ENCODE peak calls at places on chromosomes 1 and 21, in eight cellular contexts. One of them, this sample, is unnamed.

GRCh38 chr1:12078938-12079861 is 16.1 kb downstream of the TNFRSF8 start:
- DNase-seq in foreskin fibroblast: no peak
- DNase-seq in glutamatergic neuron: peak
- DNase-seq in B cell: peak
- DNase-seq in sigmoid colon: no peak
- DNase-seq in neural crest cell: peak
- DNase-seq in adrenal gland: peak
- DNase-seq in brain microvascular endothelial cell: peak
- DNase-seq in this sample: peak

GRCh38 chr1:7594002-7594713 is 176.9 kb upstream of the VAMP3 start:
- DNase-seq in adrenal gland: no peak
- DNase-seq in B cell: no peak
- DNase-seq in glutamatergic neuron: no peak
- DNase-seq in neural crest cell: no peak
- DNase-seq in foreskin fibroblast: no peak
- DNase-seq in brain microvascular endothelial cell: no peak
- DNase-seq in sigmoid colon: peak
- DNase-seq in this sample: no peak

GRCh38 chr1:199202331-199202730 is 563.5 kb downstream of the PTPRC start:
- DNase-seq in foreskin fibroblast: no peak
- DNase-seq in brain microvascular endothelial cell: no peak
- DNase-seq in B cell: no peak
- DNase-seq in glutamatergic neuron: no peak
- DNase-seq in adrenal gland: no peak
- DNase-seq in sigmoid colon: no peak
- DNase-seq in neural crest cell: no peak
- DNase-seq in this sample: no peak

GRCh38 chr1:78255378-78255777 is 209.6 kb downstream of the GIPC2 start:
- DNase-seq in adrenal gland: no peak
- DNase-seq in neural crest cell: no peak
- DNase-seq in brain microvascular endothelial cell: no peak
- DNase-seq in glutamatergic neuron: no peak
- DNase-seq in B cell: no peak
- DNase-seq in sigmoid colon: no peak
- DNase-seq in foreskin fibroblast: no peak
- DNase-seq in this sample: no peak

GRCh38 chr1:21904725-21905520 is 32.2 kb downstream of the HSPG2 start:
- DNase-seq in adrenal gland: peak
- DNase-seq in B cell: no peak
- DNase-seq in neural crest cell: no peak
- DNase-seq in sigmoid colon: peak
- DNase-seq in foreskin fibroblast: no peak
- DNase-seq in brain microvascular endothelial cell: peak
- DNase-seq in glutamatergic neuron: no peak
- DNase-seq in this sample: no peak

GRCh38 chr21:34333150-34333739 is 30.6 kb upstream of the KCNE2 start:
- DNase-seq in adrenal gland: no peak
- DNase-seq in brain microvascular endothelial cell: peak
- DNase-seq in glutamatergic neuron: no peak
- DNase-seq in B cell: no peak
- DNase-seq in sigmoid colon: no peak
- DNase-seq in neural crest cell: no peak
- DNase-seq in foreskin fibroblast: no peak
- DNase-seq in this sample: no peak

GRCh38 chr1:248863011-248863881 is 4.4 kb upstream of the ZNF692 start:
- DNase-seq in neural crest cell: peak
- DNase-seq in adrenal gland: peak
- DNase-seq in brain microvascular endothelial cell: peak
- DNase-seq in glutamatergic neuron: peak
- DNase-seq in sigmoid colon: peak
- DNase-seq in B cell: peak
- DNase-seq in foreskin fibroblast: peak
- DNase-seq in this sample: peak

GRCh38 chr1:210882414-210883221 is 251.3 kb downstream of the KCNH1 start:
- DNase-seq in sigmoid colon: no peak
- DNase-seq in foreskin fibroblast: no peak
- DNase-seq in B cell: no peak
- DNase-seq in brain microvascular endothelial cell: peak
- DNase-seq in neural crest cell: no peak
- DNase-seq in adrenal gland: no peak
- DNase-seq in glutamatergic neuron: no peak
- DNase-seq in this sample: no peak

GRCh38 chr1:61294828-61295428 is 212.6 kb downstream of the NFIA start:
- DNase-seq in B cell: no peak
- DNase-seq in foreskin fibroblast: no peak
- DNase-seq in neural crest cell: no peak
- DNase-seq in glutamatergic neuron: no peak
- DNase-seq in sigmoid colon: no peak
- DNase-seq in adrenal gland: no peak
- DNase-seq in brain microvascular endothelial cell: no peak
- DNase-seq in this sample: no peak

GRCh38 chr1:109959974-109960744 is 24.4 kb upstream of the AHCYL1 start:
- DNase-seq in glutamatergic neuron: no peak
- DNase-seq in neural crest cell: no peak
- DNase-seq in adrenal gland: no peak
- DNase-seq in sigmoid colon: no peak
- DNase-seq in B cell: no peak
- DNase-seq in brain microvascular endothelial cell: peak
- DNase-seq in foreskin fibroblast: peak
- DNase-seq in this sample: no peak

GRCh38 chr1:221637641-221638041 is 104.2 kb downstream of the DUSP10 start:
- DNase-seq in glutamatergic neuron: no peak
- DNase-seq in brain microvascular endothelial cell: no peak
- DNase-seq in B cell: no peak
- DNase-seq in foreskin fibroblast: peak
- DNase-seq in neural crest cell: no peak
- DNase-seq in sigmoid colon: peak
- DNase-seq in adrenal gland: peak
- DNase-seq in this sample: no peak

GRCh38 chr1:94720091-94720793 is 99.9 kb upstream of the SLC44A3 start:
- DNase-seq in foreskin fibroblast: no peak
- DNase-seq in sigmoid colon: no peak
- DNase-seq in brain microvascular endothelial cell: no peak
- DNase-seq in B cell: no peak
- DNase-seq in adrenal gland: no peak
- DNase-seq in neural crest cell: no peak
- DNase-seq in glutamatergic neuron: no peak
- DNase-seq in this sample: no peak

GRCh38 chr1:26282694-26283019 is 2.8 kb downstream of the SH3BGRL3 start:
- DNase-seq in brain microvascular endothelial cell: no peak
- DNase-seq in glutamatergic neuron: no peak
- DNase-seq in sigmoid colon: no peak
- DNase-seq in adrenal gland: no peak
- DNase-seq in neural crest cell: no peak
- DNase-seq in foreskin fibroblast: no peak
- DNase-seq in B cell: no peak
- DNase-seq in this sample: no peak

GRCh38 chr1:212229654-212230053 is 55.6 kb upstream of the PPP2R5A start:
- DNase-seq in B cell: no peak
- DNase-seq in glutamatergic neuron: no peak
- DNase-seq in neural crest cell: no peak
- DNase-seq in adrenal gland: no peak
- DNase-seq in brain microvascular endothelial cell: peak
- DNase-seq in foreskin fibroblast: peak
- DNase-seq in sigmoid colon: no peak
- DNase-seq in this sample: no peak

GRCh38 chr1:41626146-41626545 is 141.7 kb upstream of the EDN2 start:
- DNase-seq in brain microvascular endothelial cell: no peak
- DNase-seq in adrenal gland: no peak
- DNase-seq in glutamatergic neuron: no peak
- DNase-seq in B cell: peak
- DNase-seq in sigmoid colon: peak
- DNase-seq in foreskin fibroblast: peak
- DNase-seq in neural crest cell: no peak
- DNase-seq in this sample: no peak

GRCh38 chr1:208917281-208917680 is 666.2 kb upstream of the CAMK1G start:
- DNase-seq in neural crest cell: no peak
- DNase-seq in foreskin fibroblast: no peak
- DNase-seq in B cell: no peak
- DNase-seq in sigmoid colon: no peak
- DNase-seq in brain microvascular endothelial cell: no peak
- DNase-seq in adrenal gland: no peak
- DNase-seq in glutamatergic neuron: no peak
- DNase-seq in this sample: no peak

GRCh38 chr1:235011064-235011598 is 117.5 kb downstream of the TOMM20 start:
- DNase-seq in adrenal gland: peak
- DNase-seq in glutamatergic neuron: no peak
- DNase-seq in neural crest cell: no peak
- DNase-seq in B cell: peak
- DNase-seq in foreskin fibroblast: no peak
- DNase-seq in brain microvascular endothelial cell: no peak
- DNase-seq in sigmoid colon: no peak
- DNase-seq in this sample: peak

GRCh38 chr1:24355466-24355865 is 36.3 kb downstream of the GRHL3 start:
- DNase-seq in adrenal gland: no peak
- DNase-seq in B cell: no peak
- DNase-seq in glutamatergic neuron: no peak
- DNase-seq in neural crest cell: no peak
- DNase-seq in sigmoid colon: no peak
- DNase-seq in brain microvascular endothelial cell: no peak
- DNase-seq in foreskin fibroblast: no peak
- DNase-seq in this sample: no peak

GRCh38 chr1:216914974-216915373 is 191.7 kb upstream of the ESRRG start:
- DNase-seq in brain microvascular endothelial cell: no peak
- DNase-seq in sigmoid colon: no peak
- DNase-seq in glutamatergic neuron: no peak
- DNase-seq in neural crest cell: no peak
- DNase-seq in B cell: no peak
- DNase-seq in foreskin fibroblast: no peak
- DNase-seq in adrenal gland: no peak
- DNase-seq in this sample: no peak

GRCh38 chr1:150281221-150281757 is 1.1 kb upstream of the CIART start:
- DNase-seq in adrenal gland: peak
- DNase-seq in glutamatergic neuron: peak
- DNase-seq in sigmoid colon: peak
- DNase-seq in neural crest cell: peak
- DNase-seq in brain microvascular endothelial cell: peak
- DNase-seq in B cell: peak
- DNase-seq in foreskin fibroblast: peak
- DNase-seq in this sample: peak

GRCh38 chr1:2466834-2467554 is 9.1 kb upstream of the PLCH2 start:
- DNase-seq in brain microvascular endothelial cell: no peak
- DNase-seq in sigmoid colon: no peak
- DNase-seq in glutamatergic neuron: peak
- DNase-seq in B cell: no peak
- DNase-seq in adrenal gland: no peak
- DNase-seq in neural crest cell: peak
- DNase-seq in foreskin fibroblast: no peak
- DNase-seq in this sample: no peak

GRCh38 chr1:169371400-169371799 is 3.4 kb downstream of the BLZF1 start:
- DNase-seq in neural crest cell: no peak
- DNase-seq in glutamatergic neuron: no peak
- DNase-seq in adrenal gland: no peak
- DNase-seq in sigmoid colon: no peak
- DNase-seq in B cell: no peak
- DNase-seq in foreskin fibroblast: no peak
- DNase-seq in brain microvascular endothelial cell: no peak
- DNase-seq in this sample: no peak

DNA sequence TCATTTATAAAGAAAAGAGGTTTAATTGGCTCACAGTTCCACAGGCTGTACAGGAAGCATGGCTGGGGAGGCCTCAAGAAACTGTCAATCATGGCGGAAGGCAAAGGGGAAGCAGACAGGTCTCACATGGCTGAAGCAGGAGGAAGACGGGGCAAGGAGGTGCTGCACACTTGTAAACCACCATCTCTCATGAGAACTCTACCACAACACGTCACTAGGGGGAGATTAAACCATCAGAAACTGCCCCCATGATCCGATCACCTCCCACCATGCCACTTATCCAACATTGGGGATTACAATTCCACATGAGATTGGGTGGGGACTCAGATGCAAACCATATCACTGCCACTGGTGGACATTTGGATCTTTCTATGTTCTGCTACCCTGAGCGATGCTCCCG is 351.4 kb downstream of the NPHP4 start:
- DNase-seq in adrenal gland: no peak
- DNase-seq in neural crest cell: no peak
- DNase-seq in B cell: no peak
- DNase-seq in brain microvascular endothelial cell: no peak
- DNase-seq in foreskin fibroblast: no peak
- DNase-seq in sigmoid colon: no peak
- DNase-seq in glutamatergic neuron: no peak
- DNase-seq in this sample: no peak
- TF ChIP-seq CTCF in adrenal gland: peak
- TF ChIP-seq CTCF in neural crest cell: peak
- TF ChIP-seq CTCF in B cell: no peak
- TF ChIP-seq CTCF in brain microvascular endothelial cell: no peak
- TF ChIP-seq CTCF in foreskin fibroblast: no peak
- TF ChIP-seq CTCF in sigmoid colon: no peak
- TF ChIP-seq CTCF in glutamatergic neuron: no peak
- TF ChIP-seq CTCF in this sample: no peak

DNA sequence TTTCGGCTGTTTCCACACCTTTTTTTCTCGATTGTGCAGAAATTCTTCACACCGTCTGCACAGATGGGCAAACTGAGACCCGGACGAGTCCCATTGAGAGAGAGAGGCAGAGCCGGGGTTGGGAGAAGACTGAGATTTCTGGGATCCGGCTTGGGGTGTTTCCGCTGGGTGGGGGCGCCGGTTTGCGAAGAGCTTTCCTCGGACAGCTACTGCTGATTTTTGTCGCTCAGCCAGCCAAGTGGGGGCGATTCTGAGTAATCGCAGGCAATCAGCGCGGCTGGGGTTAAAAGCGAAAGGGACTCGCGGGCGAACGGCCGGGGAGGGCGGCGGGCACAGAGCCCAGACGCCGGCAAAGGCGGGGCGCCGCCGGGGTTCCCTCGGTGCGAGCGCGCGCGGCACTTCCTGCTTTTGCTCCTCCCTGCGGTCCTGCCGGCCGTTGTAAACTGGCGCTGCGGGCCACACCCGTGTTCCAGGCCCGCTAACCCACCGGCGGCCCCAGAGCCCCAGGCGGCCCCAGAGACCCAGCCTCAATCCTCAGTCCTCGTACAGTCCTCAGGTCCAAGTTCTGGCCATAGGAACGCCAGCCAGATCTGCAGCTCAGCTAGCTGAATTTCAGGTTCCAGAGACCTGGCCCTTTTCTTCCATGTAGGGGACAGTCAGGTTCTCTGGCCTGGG is 32.4 kb upstream of the JUN start:
- DNase-seq in adrenal gland: peak
- DNase-seq in neural crest cell: peak
- DNase-seq in brain microvascular endothelial cell: peak
- DNase-seq in B cell: peak
- DNase-seq in sigmoid colon: peak
- DNase-seq in glutamatergic neuron: peak
- DNase-seq in foreskin fibroblast: peak
- DNase-seq in this sample: peak
- TF ChIP-seq CTCF in adrenal gland: no peak
- TF ChIP-seq CTCF in neural crest cell: peak
- TF ChIP-seq CTCF in brain microvascular endothelial cell: peak
- TF ChIP-seq CTCF in B cell: no peak
- TF ChIP-seq CTCF in sigmoid colon: no peak
- TF ChIP-seq CTCF in glutamatergic neuron: no peak
- TF ChIP-seq CTCF in foreskin fibroblast: no peak
- TF ChIP-seq CTCF in this sample: no peak

GRCh38 chr1:226533220-226533619 is 15.3 kb upstream of the STUM start:
- DNase-seq in adrenal gland: no peak
- DNase-seq in neural crest cell: no peak
- DNase-seq in foreskin fibroblast: no peak
- DNase-seq in brain microvascular endothelial cell: no peak
- DNase-seq in B cell: no peak
- DNase-seq in glutamatergic neuron: no peak
- DNase-seq in sigmoid colon: no peak
- DNase-seq in this sample: no peak
- TF ChIP-seq CTCF in adrenal gland: no peak
- TF ChIP-seq CTCF in neural crest cell: no peak
- TF ChIP-seq CTCF in foreskin fibroblast: no peak
- TF ChIP-seq CTCF in brain microvascular endothelial cell: no peak
- TF ChIP-seq CTCF in B cell: no peak
- TF ChIP-seq CTCF in glutamatergic neuron: no peak
- TF ChIP-seq CTCF in sigmoid colon: no peak
- TF ChIP-seq CTCF in this sample: no peak

GRCh38 chr21:46325073-46325912 is 1.3 kb downstream of the PCNT start:
- DNase-seq in sigmoid colon: peak
- DNase-seq in glutamatergic neuron: peak
- DNase-seq in brain microvascular endothelial cell: peak
- DNase-seq in adrenal gland: peak
- DNase-seq in foreskin fibroblast: peak
- DNase-seq in neural crest cell: peak
- DNase-seq in B cell: no peak
- DNase-seq in this sample: no peak
- TF ChIP-seq CTCF in sigmoid colon: no peak
- TF ChIP-seq CTCF in glutamatergic neuron: no peak
- TF ChIP-seq CTCF in brain microvascular endothelial cell: peak
- TF ChIP-seq CTCF in adrenal gland: peak
- TF ChIP-seq CTCF in foreskin fibroblast: peak
- TF ChIP-seq CTCF in neural crest cell: peak
- TF ChIP-seq CTCF in B cell: peak
- TF ChIP-seq CTCF in this sample: no peak